ENCODE peak calls at places on chromosomes 2 and 18, in six cellular contexts. W, M, Q, R, C and I are unnamed samples.

GRCh38 chr18:72261562-72261961 is 282.6 kb downstream of the CBLN2 start:
- DNase-seq in W (no peak), M (no peak), Q (no peak), R (no peak), C (no peak), I (no peak)

GRCh38 chr2:23658466-23658942 is 268.4 kb downstream of the ATAD2B start:
- DNase-seq in W (no peak), M (no peak), Q (peak), R (peak), C (peak), I (no peak)

GRCh38 chr2:22536131-22536530 is 848.8 kb upstream of the KLHL29 start:
- DNase-seq in W (no peak), M (no peak), Q (no peak), R (no peak), C (no peak), I (no peak)

GRCh38 chr18:57438669-57439616 is 3.8 kb downstream of the ONECUT2 start:
- DNase-seq in W (no peak), M (no peak), Q (no peak), R (no peak), C (no peak), I (no peak)

GRCh38 chr2:222756362-222756831 is 84.9 kb downstream of the MOGAT1 start:
- DNase-seq in W (no peak), M (no peak), Q (no peak), R (no peak), C (no peak), I (no peak)

GRCh38 chr2:176653856-176654443 is 384.7 kb downstream of the MTX2 start:
- DNase-seq in W (peak), M (peak), Q (peak), R (peak), C (peak), I (peak)

GRCh38 chr2:179669196-179669595 is 192.2 kb downstream of the ZNF385B start:
- DNase-seq in W (no peak), M (no peak), Q (no peak), R (no peak), C (no peak), I (no peak)

GRCh38 chr2:142880275-142880674 is 2.8 kb downstream of the KYNU start:
- DNase-seq in W (no peak), M (no peak), Q (no peak), R (no peak), C (no peak), I (no peak)

GRCh38 chr18:33928226-33928625 is 296.5 kb downstream of the NOL4 start:
- DNase-seq in W (no peak), M (no peak), Q (no peak), R (no peak), C (no peak), I (peak)

GRCh38 chr2:227846831-227847230 is 24.6 kb upstream of the DAW1 start:
- DNase-seq in W (no peak), M (no peak), Q (no peak), R (peak), C (no peak), I (no peak)

GRCh38 chr18:67302043-67302442 is 214.5 kb downstream of the DSEL start:
- DNase-seq in W (no peak), M (no peak), Q (no peak), R (no peak), C (no peak), I (peak)

GRCh38 chr2:9484533-9484932 is 10.2 kb downstream of the IAH1 start:
- DNase-seq in W (no peak), M (peak), Q (no peak), R (no peak), C (no peak), I (no peak)

GRCh38 chr2:145692971-145693478 is 1173.1 kb upstream of the ZEB2 start:
- DNase-seq in W (no peak), M (peak), Q (peak), R (peak), C (no peak), I (peak)

GRCh38 chr18:75639468-75639831 is 211.9 kb upstream of the SMIM21 start:
- DNase-seq in W (no peak), M (no peak), Q (no peak), R (no peak), C (no peak), I (no peak)

GRCh38 chr2:168254158-168254935 is 7.0 kb upstream of the STK39 start:
- DNase-seq in W (no peak), M (no peak), Q (no peak), R (no peak), C (no peak), I (no peak)

GRCh38 chr2:100984892-100985307 is 17.2 kb upstream of the RPL31 start:
- DNase-seq in W (peak), M (peak), Q (peak), R (peak), C (peak), I (peak)

GRCh38 chr2:180979086-180979934 is 1.1 kb upstream of the UBE2E3 start:
- DNase-seq in W (no peak), M (no peak), Q (peak), R (no peak), C (no peak), I (peak)

GRCh38 chr2:121282800-121283382 is 2.1 kb downstream of the TFCP2L1 start:
- DNase-seq in W (no peak), M (no peak), Q (no peak), R (no peak), C (no peak), I (no peak)

GRCh38 chr2:72109291-72109690 is 38.4 kb downstream of the CYP26B1 start:
- DNase-seq in W (no peak), M (no peak), Q (no peak), R (no peak), C (no peak), I (no peak)

DNA sequence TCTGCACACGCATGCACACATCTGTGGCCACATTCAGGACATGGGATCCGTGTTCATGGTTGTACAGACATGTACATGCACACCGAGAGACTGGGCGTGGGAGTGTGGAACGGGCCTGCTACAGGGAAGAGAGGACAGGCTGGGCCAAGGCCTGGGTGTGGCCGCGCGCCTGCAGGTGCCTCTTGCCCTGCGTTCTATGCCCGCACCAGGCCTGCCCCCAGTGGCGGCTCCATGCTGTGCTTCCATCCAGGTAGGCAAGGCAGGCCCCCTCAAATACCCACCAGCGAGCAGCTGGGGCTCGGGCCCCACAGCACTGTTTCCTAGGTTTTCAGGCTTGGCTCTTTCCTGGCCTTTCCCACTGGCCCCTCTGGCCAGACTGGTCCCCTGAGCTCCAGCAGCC is 15.5 kb upstream of the PTMA start:
- DNase-seq in W (no peak), M (no peak), Q (no peak), R (no peak), C (no peak), I (no peak)
- TF ChIP-seq CTCF in W (no peak), M (no peak), Q (no peak), R (no peak), C (no peak), I (no peak)

DNA sequence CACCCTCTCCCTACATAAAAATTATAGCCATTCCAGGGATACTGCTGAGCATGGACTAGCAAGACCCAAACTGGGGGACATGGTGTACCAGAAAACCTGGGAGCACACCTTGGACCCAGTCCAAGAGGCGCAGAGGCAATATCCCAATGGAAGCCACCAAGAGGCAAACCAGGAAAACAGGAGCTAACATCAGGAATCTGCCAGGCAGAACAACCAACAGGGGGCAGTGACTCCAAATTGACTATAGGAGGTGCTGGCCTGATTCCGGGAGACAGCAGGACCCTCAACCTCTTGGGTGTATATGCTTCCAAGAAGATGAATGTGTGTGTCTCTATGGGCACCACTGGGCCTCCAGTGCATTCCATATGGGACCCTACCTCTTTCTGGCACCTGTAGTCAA is 172.7 kb upstream of the ARL4C start:
- DNase-seq in W (no peak), M (no peak), Q (no peak), R (no peak), C (no peak), I (no peak)
- TF ChIP-seq CTCF in W (peak), M (no peak), Q (no peak), R (no peak), C (no peak), I (peak)

DNA sequence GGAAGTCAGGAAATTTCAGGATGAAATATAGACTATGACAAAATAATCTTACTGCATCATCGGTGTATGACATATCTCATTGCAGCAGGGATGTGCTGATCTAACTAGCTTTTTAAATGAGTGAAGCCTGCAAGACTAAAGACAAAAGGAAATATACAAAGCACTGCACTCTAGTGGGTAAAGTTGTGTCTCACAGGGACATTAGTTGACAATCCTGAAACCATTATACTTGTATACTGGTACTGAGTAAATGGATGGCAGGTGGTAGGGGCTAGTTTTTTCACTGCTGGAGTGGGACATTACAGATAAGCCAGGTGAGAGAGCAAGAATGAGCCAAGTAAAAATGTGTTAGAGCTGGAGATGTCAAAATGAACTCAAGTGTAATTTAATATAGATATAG is 317.5 kb upstream of the RAB6C start:
- DNase-seq in W (no peak), M (no peak), Q (no peak), R (no peak), C (no peak), I (no peak)
- TF ChIP-seq CTCF in W (no peak), M (no peak), Q (no peak), R (no peak), C (no peak), I (no peak)

GRCh38 chr2:43604674-43605073 is 8.8 kb upstream of the THADA start:
- DNase-seq in W (no peak), M (no peak), Q (no peak), R (no peak), C (no peak), I (no peak)

GRCh38 chr2:43609304-43609883 is 13.6 kb upstream of the THADA start:
- DNase-seq in W (peak), M (peak), Q (peak), R (peak), C (peak), I (peak)

GRCh38 chr2:43605851-43606250 is 10.0 kb upstream of the THADA start:
- DNase-seq in W (no peak), M (no peak), Q (no peak), R (no peak), C (no peak), I (no peak)

GRCh38 chr2:43610361-43610760 is 14.5 kb upstream of the THADA start:
- DNase-seq in W (no peak), M (no peak), Q (no peak), R (no peak), C (no peak), I (no peak)

DNA sequence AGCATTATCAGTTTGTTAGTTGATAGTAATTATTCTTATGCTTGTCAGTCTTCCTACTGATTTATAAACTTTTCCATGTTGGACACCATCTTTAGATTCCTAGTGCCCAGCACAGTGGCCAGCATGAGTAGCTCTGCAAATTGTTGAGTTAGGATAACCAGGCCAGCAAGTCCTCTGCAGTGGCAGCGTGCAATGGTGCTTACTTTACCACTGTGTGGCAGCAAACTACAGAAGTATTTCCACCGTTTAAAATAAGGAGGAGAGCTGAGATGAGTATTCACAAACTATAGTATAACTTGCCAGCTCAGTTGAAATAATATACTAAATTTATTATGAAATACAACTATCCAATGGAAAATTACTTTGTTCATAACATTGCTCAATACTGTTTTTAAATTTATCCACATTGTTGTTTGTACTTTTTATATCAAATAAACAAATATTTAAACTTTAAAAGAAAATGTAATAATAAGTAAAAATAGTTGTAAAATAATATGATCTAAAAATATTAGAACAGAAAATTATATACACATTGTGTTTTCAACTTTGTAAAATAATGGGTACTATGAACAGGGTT is 9.3 kb upstream of the THADA start:
- DNase-seq in W (peak), M (peak), Q (peak), R (peak), C (peak), I (peak)
- TF ChIP-seq CTCF in W (peak), M (peak), Q (peak), R (peak), C (peak), I (peak)

GRCh38 chr18:5103286-5103685 is 93.8 kb downstream of the AKAIN1 start:
- DNase-seq in W (no peak), M (no peak), Q (no peak), R (no peak), C (no peak), I (no peak)
- TF ChIP-seq CTCF in W (no peak), M (no peak), Q (no peak), R (no peak), C (no peak), I (no peak)